ENCODE peak calls at places on chromosome 7, in six cellular contexts. T is NCI-H1694 treated with DMSO at 0.1 percent for 48 hours; D is CD4-positive, alpha-beta T cell; M is nucleus accumbens; S is stimulated activated CD4-positive, alpha-beta T cell treated with anti-CD3 and anti-CD28 coated beads, Interleukin-12 subunit alpha, Interleukin-12 subunit beta, amount 100 ng/mL, for 4 hours; E is cardiac septum. Z is an unnamed sample.

GRCh38 chr7:33932221-33932620 is 26.9 kb downstream of the BMPER start:
- DNase-seq in T (peak), E (no peak), S (no peak), D (no peak), M (no peak), Z (no peak)

GRCh38 chr7:44964831-44965440 is 13.9 kb downstream of the MYO1G start:
- DNase-seq in M (no peak), T (no peak), E (peak), D (no peak), S (no peak), Z (no peak)

GRCh38 chr7:144822223-144822622 is 13.6 kb downstream of the TPK1 start:
- DNase-seq in S (no peak), M (no peak), E (no peak), T (no peak), D (no peak), Z (no peak)

GRCh38 chr7:37284805-37285211 is 163.9 kb downstream of the ELMO1 start:
- DNase-seq in D (peak), E (no peak), T (peak), M (peak), S (peak), Z (peak)

GRCh38 chr7:45606050-45606449 is 31.9 kb downstream of the ADCY1 start:
- DNase-seq in T (no peak), D (no peak), M (no peak), E (peak), S (no peak), Z (no peak)

GRCh38 chr7:147978651-147979050 is 611.9 kb upstream of the C7orf33 start:
- DNase-seq in E (no peak), T (no peak), S (no peak), M (no peak), D (no peak), Z (no peak)

GRCh38 chr7:150968698-150969482 is 9.2 kb downstream of the KCNH2 start:
- DNase-seq in E (no peak), D (no peak), T (peak), M (no peak), S (no peak), Z (no peak)

GRCh38 chr7:38773430-38773829 is 135.6 kb downstream of the VPS41 start:
- DNase-seq in D (no peak), M (no peak), T (no peak), E (no peak), S (no peak), Z (no peak)

GRCh38 chr7:30524545-30524944 is 19.9 kb upstream of the GGCT start:
- DNase-seq in M (no peak), D (no peak), S (no peak), E (no peak), T (no peak), Z (no peak)

GRCh38 chr7:27113991-27114866 is 11.7 kb upstream of the HOXA2 start:
- DNase-seq in T (no peak), M (no peak), S (no peak), D (no peak), E (no peak), Z (no peak)

GRCh38 chr7:11331128-11332102 is 357.7 kb downstream of the PHF14 start:
- DNase-seq in D (no peak), E (no peak), S (no peak), T (no peak), M (no peak), Z (no peak)